ENCODE peak calls at places on chromosomes 13 and 19, in five cellular contexts. R is mesenchymal stem cell; Y is CD8-positive, alpha-beta T cell; J is ovary; S is neuronal stem cell. F is an unnamed sample. For H3K4me1, the result is how much of the 10 kb centered on the place peaks cover.

GRCh38 chr13:102642029-102642428 is 45.2 kb downstream of the TPP2 start:
- DNase-seq in J (no peak), S (no peak), R (no peak), Y (no peak), F (no peak)

GRCh38 chr13:26946675-26947342 is 186.2 kb upstream of the GPR12 start:
- DNase-seq in J (no peak), R (peak), Y (no peak), S (peak), F (peak)

GRCh38 chr13:102951808-102952207 is 106.0 kb downstream of the ERCC5 start:
- DNase-seq in S (no peak), J (no peak), R (no peak), Y (no peak), F (no peak)

GRCh38 chr19:2517881-2518601 is 42.1 kb downstream of the GADD45B start:
- DNase-seq in S (no peak), Y (no peak), R (no peak), J (no peak), F (no peak)

GRCh38 chr13:60788156-60788829 is 391.3 kb downstream of the TDRD3 start:
- DNase-seq in S (no peak), J (no peak), R (peak), Y (no peak), F (peak)

GRCh38 chr13:76656496-76656895 is 229.7 kb downstream of the KCTD12 start:
- DNase-seq in R (no peak), J (no peak), S (no peak), Y (no peak), F (no peak)

GRCh38 chr13:76820759-76821158 is 65.4 kb downstream of the KCTD12 start:
- DNase-seq in R (peak), S (no peak), Y (no peak), J (peak), F (no peak)

GRCh38 chr19:38952395-38953165 is 21.8 kb downstream of the MRPS12 start:
- DNase-seq in J (no peak), R (peak), S (no peak), Y (no peak), F (peak)

GRCh38 chr13:98348476-98348875 is 171.4 kb upstream of the RNF113B start:
- DNase-seq in J (no peak), S (no peak), Y (no peak), R (no peak), F (no peak)

GRCh38 chr19:50461066-50461875 is 15.0 kb upstream of the EMC10 start:
- DNase-seq in J (no peak), R (peak), Y (peak), S (peak), F (peak)

GRCh38 chr19:13008926-13009787 is 13.9 kb downstream of the NFIX start:
- DNase-seq in Y (no peak), R (no peak), J (peak), S (no peak), F (no peak)

GRCh38 chr13:45105895-45106294 is 14.4 kb upstream of the GTF2F2 start:
- DNase-seq in S (no peak), R (peak), Y (no peak), J (no peak), F (no peak)

GRCh38 chr13:91346062-91346461 is 1.4 kb upstream of the MIR17HG start:
- DNase-seq in S (no peak), R (no peak), J (no peak), Y (no peak), F (no peak)

GRCh38 chr13:50133277-50133953 is 118.2 kb downstream of the KCNRG start:
- DNase-seq in R (no peak), S (peak), J (no peak), Y (no peak), F (no peak)

DNA sequence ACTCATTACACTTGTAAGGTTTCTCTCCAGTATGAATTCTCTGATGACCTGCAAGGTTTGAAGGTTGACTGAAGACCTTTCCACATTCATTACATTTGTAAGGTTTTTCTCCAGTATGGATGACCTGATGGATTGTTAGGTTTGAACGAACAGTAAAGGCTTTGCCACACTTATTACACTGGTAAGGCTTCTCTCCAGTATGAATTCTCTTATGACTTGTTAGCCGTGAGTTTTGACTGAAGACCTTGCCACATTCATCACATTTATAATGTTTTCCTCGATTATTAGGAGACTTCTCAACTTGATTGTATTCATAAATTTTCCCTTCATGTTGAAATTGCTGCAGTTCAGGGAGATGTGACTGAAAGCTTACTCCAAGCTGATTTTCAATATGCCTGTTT is 6.8 kb upstream of the ZNF347 start:
- DNase-seq in R (no peak), Y (no peak), J (no peak), S (no peak), F (no peak)
- H3K4me3 ChIP-seq in R (no peak), Y (no peak), J (no peak), S (no peak), F (no peak)

DNA sequence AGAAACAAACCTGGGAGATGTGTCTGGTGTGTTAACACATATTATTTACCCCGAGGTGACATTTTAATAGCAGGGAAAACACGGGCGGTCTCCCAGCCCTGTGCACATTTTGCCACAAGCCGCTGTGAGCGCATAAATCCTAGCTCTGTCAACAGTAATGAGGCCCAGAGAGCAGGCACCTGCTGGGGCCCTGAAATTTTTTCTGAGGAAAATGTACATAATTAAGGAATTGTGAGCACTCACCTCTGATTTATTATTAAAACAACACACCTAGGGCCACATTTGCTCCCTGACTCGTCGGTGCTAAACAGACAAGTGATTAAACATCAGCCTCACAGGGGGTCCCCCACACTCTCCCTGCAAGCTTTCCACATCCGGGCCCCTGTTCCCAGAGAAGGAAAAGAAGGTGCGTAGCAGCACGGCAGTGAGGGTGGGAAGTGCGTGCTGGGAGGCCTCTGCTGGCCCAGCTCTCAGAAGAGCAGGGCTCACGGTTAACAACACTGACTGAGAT is 616.3 kb downstream of the UQCRFS1 start:
- DNase-seq in S (no peak), R (no peak), Y (no peak), J (no peak), F (no peak)
- H3K4me1 ChIP-seq in S (under half), R (under half), Y (under half), J (under half), F (under half)

GRCh38 chr19:18895828-18896341 is at the start of gene CERS1:
- DNase-seq in J (no peak), Y (no peak), S (peak), R (no peak), F (no peak)

GRCh38 chr19:18895038-18895827 is 725 bp downstream of the CERS1 start:
- DNase-seq in S (peak), R (peak), Y (no peak), J (no peak), F (no peak)

GRCh38 chr19:18896421-18896841 is 473 bp upstream of the CERS1 start:
- DNase-seq in R (no peak), S (no peak), J (no peak), Y (no peak), F (no peak)

GRCh38 chr19:18893573-18894253 is 2.2 kb downstream of the CERS1 start:
- DNase-seq in R (no peak), Y (no peak), S (no peak), J (no peak), F (no peak)

DNA sequence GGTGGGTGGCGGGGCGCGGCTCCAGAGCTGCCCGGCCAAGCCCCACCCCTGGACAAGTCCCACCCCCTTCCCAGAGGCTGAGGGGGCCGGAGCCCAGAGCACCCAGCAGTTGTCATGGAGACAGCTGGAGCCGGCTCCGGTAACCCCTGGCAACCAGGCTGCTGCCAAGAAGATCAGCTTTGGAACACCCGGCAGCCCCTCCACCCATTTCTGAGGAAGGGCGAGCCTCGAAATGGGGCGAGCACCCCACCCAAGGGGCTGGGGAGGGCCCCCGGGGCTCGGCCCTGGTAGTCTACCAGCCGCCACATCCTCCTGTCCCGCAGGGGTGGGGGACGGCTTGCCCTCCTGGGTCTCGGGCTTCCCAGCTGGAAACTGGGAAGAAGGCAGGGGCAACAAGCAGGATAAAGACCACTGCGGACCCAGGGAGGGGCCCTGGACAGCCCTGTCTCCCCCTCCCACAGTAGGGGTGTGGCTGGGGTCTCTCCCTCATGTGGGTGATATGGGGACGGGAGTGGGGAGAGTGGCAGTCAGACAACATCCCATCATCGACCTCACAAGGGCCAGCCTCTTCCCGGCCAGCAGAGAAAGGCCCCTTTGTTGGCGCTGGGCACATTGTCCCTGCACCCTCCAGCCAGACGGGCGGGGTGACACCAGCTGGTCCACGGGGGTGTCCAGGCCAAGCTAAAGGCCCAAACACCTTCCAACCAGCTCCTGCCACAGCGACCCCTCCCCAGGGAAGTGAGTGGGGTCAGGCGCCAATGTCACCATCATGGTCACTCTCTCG is 1.5 kb downstream of the CERS1 start:
- DNase-seq in S (peak), R (no peak), Y (no peak), J (no peak), F (no peak)
- H3K4me3 ChIP-seq in S (peak), R (no peak), Y (no peak), J (no peak), F (no peak)

DNA sequence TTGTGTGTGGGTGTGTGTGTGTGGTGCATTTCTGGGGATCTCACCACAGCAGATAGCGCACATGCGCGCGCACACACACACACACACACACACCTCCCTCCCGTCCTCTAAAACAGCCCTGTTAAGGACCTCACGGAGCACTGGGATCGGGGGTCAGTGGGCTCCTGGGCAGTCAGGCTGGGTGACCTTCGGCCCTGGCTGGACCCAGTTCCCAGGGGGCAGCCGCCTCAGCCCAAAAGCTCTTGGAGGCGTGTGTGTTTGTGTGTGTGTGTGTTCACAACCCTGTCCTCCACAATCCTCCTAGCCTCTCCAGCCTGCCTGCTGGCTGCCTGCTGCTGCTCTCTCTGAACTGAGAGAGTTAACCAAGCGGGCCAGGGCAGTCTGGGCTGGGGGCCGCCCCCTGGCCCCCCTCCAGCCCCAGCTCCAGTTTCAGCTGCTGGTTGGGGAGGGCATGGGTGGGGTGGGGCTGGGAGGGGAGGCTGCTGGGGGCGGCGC is 272 bp upstream of the FXYD1 start:
- DNase-seq in Y (no peak), J (peak), R (no peak), S (no peak), F (no peak)
- H3K4me1 ChIP-seq in Y (under half), J (under half), R (under half), S (under half), F (under half)

DNA sequence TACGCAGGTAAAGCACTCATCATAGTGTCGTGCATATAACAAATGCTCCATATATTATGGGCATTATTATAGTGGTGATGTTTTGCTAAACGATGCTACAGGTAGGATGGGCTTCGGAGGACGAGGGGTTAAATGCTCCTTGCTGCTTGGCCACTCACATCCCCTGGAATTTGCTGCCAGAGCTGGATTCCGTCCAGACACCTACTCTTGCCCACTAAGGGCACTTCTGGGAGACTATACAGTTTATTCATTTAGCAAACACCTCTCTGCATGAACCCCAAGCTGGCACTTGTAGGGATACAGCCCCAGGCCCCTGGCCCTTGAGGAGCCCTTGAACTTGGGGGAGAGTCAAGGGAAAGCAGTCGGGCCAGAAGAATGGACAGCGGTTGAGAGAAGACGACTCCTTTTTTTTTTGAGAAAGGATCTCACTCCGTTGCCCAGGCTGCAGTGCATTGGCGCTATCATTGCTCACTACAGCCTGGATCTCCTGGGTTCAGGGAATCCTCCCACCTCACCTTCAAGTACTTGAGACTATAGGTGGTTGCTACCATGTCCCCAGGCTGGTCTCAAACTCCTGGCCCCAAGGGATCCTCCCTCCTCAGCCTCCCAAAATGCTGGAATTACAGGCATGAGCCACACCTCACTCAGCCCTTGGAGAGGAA is 1.2 kb upstream of the MRPL34 start:
- DNase-seq in R (no peak), J (no peak), Y (no peak), S (no peak), F (no peak)
- H3K4me3 ChIP-seq in R (no peak), J (no peak), Y (no peak), S (no peak), F (no peak)

DNA sequence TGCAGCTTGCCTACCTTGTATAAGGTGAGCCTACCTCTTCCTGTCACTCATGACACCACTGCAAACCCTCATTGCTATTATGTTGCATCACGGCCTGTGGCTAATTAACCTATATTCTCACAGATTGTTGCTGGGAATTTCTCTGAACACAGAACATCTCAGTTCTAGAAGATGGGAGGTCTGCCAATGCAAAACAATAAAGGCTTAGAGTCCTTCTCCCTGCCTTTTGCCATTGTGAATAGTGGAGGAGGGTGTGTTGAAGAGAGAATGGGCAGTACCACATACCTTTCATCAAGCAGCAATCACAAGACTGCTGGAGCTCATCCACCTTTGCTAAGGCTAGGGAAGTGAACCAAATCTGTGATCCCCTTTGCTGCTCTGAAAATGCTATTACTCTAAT is 34.4 kb downstream of the WDFY2 start:
- DNase-seq in S (no peak), J (no peak), R (no peak), Y (no peak), F (no peak)
- H3K4me1 ChIP-seq in S (under half), J (under half), R (under half), Y (under half), F (under half)

GRCh38 chr19:1017115-1017905 is 3.6 kb downstream of the TMEM259 start:
- DNase-seq in J (no peak), S (no peak), Y (no peak), R (no peak), F (peak)

GRCh38 chr19:1015782-1016646 is 4.9 kb downstream of the TMEM259 start:
- DNase-seq in S (no peak), Y (no peak), J (no peak), R (no peak), F (no peak)

GRCh38 chr19:1015061-1015781 is 5.7 kb downstream of the TMEM259 start:
- DNase-seq in S (no peak), R (no peak), J (no peak), Y (no peak), F (no peak)

GRCh38 chr19:1017906-1018305 is 3.0 kb downstream of the TMEM259 start:
- DNase-seq in R (no peak), J (no peak), S (no peak), Y (no peak), F (no peak)

GRCh38 chr19:1016647-1017114 is 4.2 kb downstream of the TMEM259 start:
- DNase-seq in J (no peak), S (no peak), R (peak), Y (no peak), F (peak)
- H3K4me3 ChIP-seq in J (no peak), S (no peak), R (no peak), Y (no peak), F (no peak)

GRCh38 chr19:1074512-1075283 is 7.7 kb downstream of the ARHGAP45 start:
- DNase-seq in J (peak), R (no peak), Y (peak), S (no peak), F (peak)
- H3K4me1 ChIP-seq in J (under half), R (under half), Y (half or more), S (under half), F (under half)

DNA sequence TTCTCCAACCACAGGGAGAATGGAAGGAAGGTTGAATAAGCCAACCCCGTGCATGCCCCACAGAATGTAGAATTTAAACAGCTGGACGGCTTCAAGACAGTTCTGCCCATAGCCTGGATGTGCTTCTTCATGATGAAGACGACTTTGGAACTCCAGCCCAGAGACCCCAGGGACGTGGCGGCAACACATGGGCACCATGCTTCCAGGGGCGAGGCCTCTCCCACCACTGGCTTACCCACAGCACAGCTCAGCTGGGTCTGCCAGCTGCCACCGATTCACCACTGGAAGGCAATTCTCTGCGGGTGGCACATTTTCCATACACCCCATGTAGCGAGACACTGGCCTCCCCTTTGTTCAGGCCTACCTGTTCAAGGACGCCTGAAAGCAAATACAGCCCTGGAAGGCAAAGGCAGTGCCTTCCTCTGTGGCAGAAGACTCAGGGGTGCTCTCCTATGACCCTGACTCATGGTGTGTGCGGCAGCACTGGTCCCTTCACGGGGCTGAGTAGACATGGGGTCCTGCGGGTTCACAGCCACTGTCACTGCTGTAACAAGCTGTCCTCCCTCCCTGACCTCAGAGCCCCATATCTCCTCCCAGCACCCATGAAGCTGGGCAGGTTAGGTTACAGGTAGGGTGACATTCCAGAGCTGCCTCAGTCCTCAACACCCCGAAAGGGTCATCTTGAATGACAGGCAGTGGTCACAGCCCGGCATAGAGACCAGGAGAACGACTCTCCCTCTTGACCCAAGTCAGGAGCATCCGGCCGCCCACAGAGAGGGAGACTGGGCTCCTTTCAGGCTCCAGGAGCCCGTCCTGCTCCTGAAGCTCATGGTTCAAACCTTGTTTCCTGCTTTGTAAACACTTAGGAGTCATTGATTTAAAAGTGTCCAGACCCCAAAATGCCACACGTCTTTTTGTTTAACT is 72.7 kb downstream of the SPACA7 start:
- DNase-seq in S (no peak), R (no peak), Y (no peak), J (no peak), F (no peak)
- H3K4me3 ChIP-seq in S (no peak), R (no peak), Y (no peak), J (no peak), F (no peak)